ENCODE peak calls at places on chromosomes 12 and 14, in four cellular contexts. One of them, this sample, is unnamed.

GRCh38 chr12:121090576-121091125 is 42.0 kb upstream of the P2RX7 start:
- DNase-seq in GM12878: no peak
- DNase-seq in K562: no peak
- DNase-seq in HepG2: no peak
- DNase-seq in this sample: no peak

GRCh38 chr14:24058260-24058950 is 6.6 kb downstream of the CARMIL3 start:
- DNase-seq in GM12878: no peak
- DNase-seq in K562: peak
- DNase-seq in HepG2: peak
- DNase-seq in this sample: peak

GRCh38 chr12:70043490-70044138 is 199.6 kb upstream of the CNOT2 start:
- DNase-seq in GM12878: no peak
- DNase-seq in K562: no peak
- DNase-seq in HepG2: no peak
- DNase-seq in this sample: no peak

GRCh38 chr12:108826115-108826806 is 31.1 kb downstream of the SSH1 start:
- DNase-seq in GM12878: no peak
- DNase-seq in K562: peak
- DNase-seq in HepG2: no peak
- DNase-seq in this sample: peak

GRCh38 chr14:90403065-90403464 is 6.2 kb downstream of the CALM1 start:
- DNase-seq in GM12878: no peak
- DNase-seq in K562: no peak
- DNase-seq in HepG2: no peak
- DNase-seq in this sample: no peak

GRCh38 chr12:52432559-52433207 is 1.5 kb downstream of the KRT75 start:
- DNase-seq in GM12878: no peak
- DNase-seq in K562: no peak
- DNase-seq in HepG2: no peak
- DNase-seq in this sample: no peak

GRCh38 chr12:47271800-47272230 is 192.1 kb upstream of the AMIGO2 start:
- DNase-seq in GM12878: no peak
- DNase-seq in K562: no peak
- DNase-seq in HepG2: no peak
- DNase-seq in this sample: no peak

GRCh38 chr14:105092912-105093425 is 27.7 kb upstream of the GPR132 start:
- DNase-seq in GM12878: no peak
- DNase-seq in K562: peak
- DNase-seq in HepG2: no peak
- DNase-seq in this sample: peak

GRCh38 chr12:121282072-121282742 is 14.3 kb downstream of the CAMKK2 start:
- DNase-seq in GM12878: no peak
- DNase-seq in K562: peak
- DNase-seq in HepG2: no peak
- DNase-seq in this sample: no peak

GRCh38 chr12:96434107-96434506 is 33.9 kb upstream of the CDK17 start:
- DNase-seq in GM12878: no peak
- DNase-seq in K562: no peak
- DNase-seq in HepG2: no peak
- DNase-seq in this sample: no peak

GRCh38 chr14:68548194-68549056 is 244.4 kb downstream of the ZFP36L1 start:
- DNase-seq in GM12878: no peak
- DNase-seq in K562: no peak
- DNase-seq in HepG2: no peak
- DNase-seq in this sample: peak

GRCh38 chr12:50538178-50538577 is 33.4 kb downstream of the DIP2B start:
- DNase-seq in GM12878: no peak
- DNase-seq in K562: no peak
- DNase-seq in HepG2: no peak
- DNase-seq in this sample: no peak

GRCh38 chr14:77616133-77616453 is 344 bp downstream of the SPTLC2 start:
- DNase-seq in GM12878: no peak
- DNase-seq in K562: no peak
- DNase-seq in HepG2: no peak
- DNase-seq in this sample: no peak

GRCh38 chr14:59358105-59358504 is 107.1 kb downstream of the GPR135 start:
- DNase-seq in GM12878: no peak
- DNase-seq in K562: peak
- DNase-seq in HepG2: peak
- DNase-seq in this sample: peak

GRCh38 chr12:43764528-43764927 is 5.8 kb downstream of the IRAK4 start:
- DNase-seq in GM12878: no peak
- DNase-seq in K562: no peak
- DNase-seq in HepG2: no peak
- DNase-seq in this sample: no peak

GRCh38 chr14:49975286-49975685 is 82.4 kb downstream of the ARF6 start:
- DNase-seq in GM12878: no peak
- DNase-seq in K562: no peak
- DNase-seq in HepG2: no peak
- DNase-seq in this sample: no peak
- TF ChIP-seq MXI1 in GM12878: no peak
- TF ChIP-seq MXI1 in K562: no peak
- TF ChIP-seq MXI1 in HepG2: no peak
- TF ChIP-seq MXI1 in this sample: no peak

GRCh38 chr14:29654910-29655590 is 272.6 kb downstream of the PRKD1 start:
- DNase-seq in GM12878: no peak
- DNase-seq in K562: no peak
- DNase-seq in HepG2: no peak
- DNase-seq in this sample: no peak
- TF ChIP-seq JUND in GM12878: no peak
- TF ChIP-seq JUND in K562: no peak
- TF ChIP-seq JUND in HepG2: no peak
- TF ChIP-seq JUND in this sample: no peak

GRCh38 chr12:114671664-114672476 is 12.1 kb downstream of the TBX3 start:
- DNase-seq in GM12878: no peak
- DNase-seq in K562: no peak
- DNase-seq in HepG2: no peak
- DNase-seq in this sample: peak
- TF ChIP-seq MXI1 in GM12878: no peak
- TF ChIP-seq MXI1 in K562: no peak
- TF ChIP-seq MXI1 in HepG2: no peak
- TF ChIP-seq MXI1 in this sample: no peak

DNA sequence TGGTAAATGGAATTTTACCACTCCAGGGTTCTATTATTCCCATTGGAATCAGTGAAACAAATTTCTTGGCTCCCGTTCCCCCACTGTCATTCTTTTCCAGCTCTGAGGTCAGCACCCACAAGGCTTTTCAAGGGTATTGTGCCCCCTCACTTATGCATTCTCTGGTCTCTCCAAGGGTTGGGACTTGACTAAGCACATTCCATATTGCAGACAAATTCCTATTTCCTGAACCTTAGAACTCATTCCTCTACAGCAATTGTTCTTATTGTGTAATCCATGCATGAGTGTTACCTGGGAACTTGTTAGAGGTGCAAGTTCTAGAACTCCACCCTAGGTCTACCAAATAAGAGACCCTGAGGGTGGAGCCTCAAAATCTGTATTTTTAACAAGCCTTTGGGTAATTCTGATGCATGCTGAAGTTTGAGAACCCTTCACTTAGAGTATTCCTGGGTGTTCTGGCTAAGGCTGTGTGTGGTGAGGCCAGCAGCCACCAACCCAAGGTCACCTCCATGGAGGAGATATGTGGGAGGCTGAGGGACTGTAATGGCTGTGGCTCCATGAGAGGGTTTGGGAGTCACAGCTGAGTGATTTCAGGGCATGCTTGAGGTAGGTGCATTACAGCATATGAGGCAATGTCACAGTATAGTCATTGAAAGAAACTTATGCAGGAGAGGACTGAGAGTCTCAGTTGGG is 150.9 kb downstream of the TTC6 start:
- DNase-seq in GM12878: no peak
- DNase-seq in K562: no peak
- DNase-seq in HepG2: peak
- DNase-seq in this sample: no peak
- TF ChIP-seq JUND in GM12878: no peak
- TF ChIP-seq JUND in K562: no peak
- TF ChIP-seq JUND in HepG2: no peak
- TF ChIP-seq JUND in this sample: no peak

GRCh38 chr12:41365653-41366131 is 177.6 kb downstream of the PDZRN4 start:
- DNase-seq in GM12878: no peak
- DNase-seq in K562: no peak
- DNase-seq in HepG2: no peak
- DNase-seq in this sample: no peak

GRCh38 chr12:41368006-41368405 is 179.9 kb downstream of the PDZRN4 start:
- DNase-seq in GM12878: no peak
- DNase-seq in K562: no peak
- DNase-seq in HepG2: no peak
- DNase-seq in this sample: no peak

GRCh38 chr12:41361791-41362190 is 173.7 kb downstream of the PDZRN4 start:
- DNase-seq in GM12878: no peak
- DNase-seq in K562: no peak
- DNase-seq in HepG2: no peak
- DNase-seq in this sample: peak

GRCh38 chr12:41362511-41362910 is 174.4 kb downstream of the PDZRN4 start:
- DNase-seq in GM12878: no peak
- DNase-seq in K562: no peak
- DNase-seq in HepG2: no peak
- DNase-seq in this sample: no peak

DNA sequence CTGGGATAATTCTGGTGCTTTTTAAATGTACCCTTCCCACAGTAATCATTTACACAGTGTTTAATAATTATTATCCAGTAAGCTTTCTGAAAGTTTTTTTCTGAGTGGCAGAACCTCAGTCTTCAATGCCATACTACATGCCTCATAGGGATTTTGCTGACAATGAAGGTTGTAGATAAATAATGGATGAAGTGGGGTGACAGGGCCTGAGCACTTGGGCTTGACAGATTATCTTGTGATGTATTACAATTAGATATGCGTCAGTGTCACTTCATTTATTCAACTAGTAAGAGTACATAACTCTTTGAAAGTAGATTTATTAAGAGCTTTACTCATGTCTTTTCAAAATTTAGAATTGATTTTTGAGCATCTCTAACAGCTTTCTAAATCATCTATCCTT is 176.1 kb downstream of the PDZRN4 start:
- DNase-seq in GM12878: no peak
- DNase-seq in K562: no peak
- DNase-seq in HepG2: no peak
- DNase-seq in this sample: no peak
- TF ChIP-seq MXI1 in GM12878: no peak
- TF ChIP-seq MXI1 in K562: no peak
- TF ChIP-seq MXI1 in HepG2: no peak
- TF ChIP-seq MXI1 in this sample: no peak